ENCODE peak calls at places on chromosomes 4 and X, in four cellular contexts. D, U, P and Y are unnamed samples.
A peak's percentile ranks its signal among the peaks of the same experiment; 100 is the strongest.

GRCh38 chrX:119622356-119623232 is 16.4 kb upstream of the NKRF start:
- DNase-seq in D (no peak), U (peak; percentile 50), P (no peak), Y (no peak)

GRCh38 chrX:123822965-123823364 is 36.9 kb upstream of the XIAP start:
- DNase-seq in D (no peak), P (no peak), U (no peak), Y (no peak)

GRCh38 chr4:119478446-119479179 is 150.0 kb downstream of the PDE5A start:
- DNase-seq in D (no peak), P (no peak), U (no peak), Y (no peak)

GRCh38 chr4:183995489-183996049 is 90.5 kb downstream of the STOX2 start:
- DNase-seq in D (no peak), P (no peak), U (no peak), Y (no peak)

GRCh38 chr4:184433258-184433892 is 41.0 kb downstream of the IRF2 start:
- DNase-seq in P (no peak), D (no peak), U (no peak), Y (no peak)

GRCh38 chrX:48697182-48697727 is 721 bp downstream of the SUV39H1 start:
- DNase-seq in P (no peak), D (no peak), U (no peak), Y (no peak)

GRCh38 chr4:14646831-14647230 is 355.4 kb upstream of the CPEB2 start:
- DNase-seq in D (no peak), P (no peak), U (no peak), Y (no peak)

GRCh38 chr4:151950993-151951726 is 190.4 kb upstream of the GATB start:
- DNase-seq in P (no peak), D (no peak), U (no peak), Y (no peak)

GRCh38 chr4:108540536-108540935 is 79.8 kb upstream of the RPL34 start:
- DNase-seq in P (no peak), U (no peak), D (no peak), Y (no peak)

GRCh38 chr4:186499467-186499866 is 55.9 kb downstream of the MTNR1A start:
- DNase-seq in U (no peak), D (no peak), P (no peak), Y (no peak)

GRCh38 chr4:182776376-182777058 is 140.7 kb downstream of the DCTD start:
- DNase-seq in P (no peak), D (no peak), U (no peak), Y (no peak)

GRCh38 chrX:35276115-35276514 is 333.5 kb downstream of the FAM47B start:
- DNase-seq in D (no peak), P (no peak), U (no peak), Y (no peak)

GRCh38 chrX:12999422-12999821 is 24.5 kb downstream of the TMSB4X start:
- DNase-seq in D (no peak), P (no peak), U (no peak), Y (no peak)

GRCh38 chrX:68599256-68600152 is 48.0 kb upstream of the STARD8 start:
- DNase-seq in D (peak; percentile 4), U (no peak), P (no peak), Y (peak; percentile 9)

GRCh38 chr4:69546121-69546520 is 50.4 kb upstream of the UGT2B4 start:
- DNase-seq in D (no peak), P (no peak), U (no peak), Y (no peak)
- TF ChIP-seq POLR2A in D (no peak), P (no peak), U (no peak), Y (no peak)

DNA sequence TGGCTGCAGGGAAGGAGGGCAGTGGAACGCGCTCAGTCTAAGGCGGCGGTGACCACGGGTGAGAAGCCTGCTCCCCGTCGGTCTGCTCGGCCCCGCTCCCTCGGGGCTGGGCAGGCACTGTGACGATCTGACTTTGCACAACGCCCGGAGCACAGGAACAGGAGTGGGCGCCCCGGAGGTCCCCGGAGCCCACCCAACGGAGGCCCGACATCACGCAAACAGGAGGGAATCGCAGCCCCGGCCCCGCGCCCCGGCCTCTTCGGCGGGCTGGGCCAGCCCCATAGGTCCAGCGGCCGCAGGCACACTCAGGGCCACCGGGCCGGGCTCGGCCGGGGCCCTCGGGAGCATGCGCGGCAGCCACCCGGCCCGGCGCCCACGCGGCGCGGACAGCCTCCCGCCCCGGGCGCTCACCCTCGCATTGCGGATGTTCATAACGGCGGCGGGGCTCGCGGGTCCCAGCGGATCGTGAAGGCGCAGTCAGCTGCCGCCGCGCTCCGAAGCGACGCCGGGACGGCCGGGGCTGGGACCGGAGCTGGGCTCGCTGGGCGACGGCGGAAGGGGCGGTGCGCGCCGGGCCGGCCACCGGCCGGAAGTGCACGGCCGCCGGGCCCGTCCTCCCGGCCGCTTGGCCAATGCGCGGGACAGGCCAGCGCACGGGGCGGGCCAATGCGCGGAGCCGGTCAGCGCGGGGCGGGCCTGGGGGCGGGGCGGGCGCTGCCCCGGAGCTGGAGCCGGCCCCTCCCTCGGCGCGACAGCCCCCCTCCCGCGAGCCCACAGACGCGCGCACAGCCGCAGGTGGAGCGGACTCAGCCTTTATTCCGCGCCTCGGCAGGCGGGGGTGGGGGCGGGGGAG is at the start of gene NAA10:
- DNase-seq in U (peak; percentile 80), P (peak; percentile 72), D (peak; percentile 97), Y (peak; percentile 86)
- TF ChIP-seq POLR2A in U (no peak), P (no peak), D (peak; percentile 55), Y (peak; percentile 56)

GRCh38 chr4:124433500-124433899 is 279.0 kb downstream of the ANKRD50 start:
- DNase-seq in U (no peak), D (no peak), P (no peak), Y (no peak)

GRCh38 chr4:124432500-124432899 is 280.0 kb downstream of the ANKRD50 start:
- DNase-seq in P (no peak), U (no peak), D (no peak), Y (no peak)

GRCh38 chr4:124431663-124432192 is 280.8 kb downstream of the ANKRD50 start:
- DNase-seq in D (no peak), P (no peak), U (no peak), Y (no peak)

GRCh38 chr4:124435276-124435675 is 277.3 kb downstream of the ANKRD50 start:
- DNase-seq in D (no peak), U (no peak), P (no peak), Y (no peak)

DNA sequence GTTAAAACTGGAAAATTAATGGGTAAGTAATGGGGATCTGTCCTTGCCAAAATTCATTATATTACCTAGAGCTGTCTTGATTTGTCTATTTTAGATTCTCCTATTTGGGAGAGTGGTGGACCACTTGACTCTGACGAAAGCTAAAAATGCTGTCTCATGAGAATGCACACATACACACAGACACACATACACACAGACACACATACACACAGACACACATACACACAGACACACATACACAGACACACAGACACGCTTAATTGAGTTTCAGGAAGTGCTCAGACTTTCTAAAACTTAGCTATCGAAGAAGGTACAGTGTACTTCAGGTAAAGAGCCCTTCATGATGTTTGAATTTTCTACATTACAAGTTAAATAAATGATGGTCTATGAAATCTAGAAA is 279.5 kb downstream of the ANKRD50 start:
- DNase-seq in U (no peak), P (no peak), D (no peak), Y (no peak)
- TF ChIP-seq POLR2A in U (no peak), P (no peak), D (no peak), Y (no peak)

DNA sequence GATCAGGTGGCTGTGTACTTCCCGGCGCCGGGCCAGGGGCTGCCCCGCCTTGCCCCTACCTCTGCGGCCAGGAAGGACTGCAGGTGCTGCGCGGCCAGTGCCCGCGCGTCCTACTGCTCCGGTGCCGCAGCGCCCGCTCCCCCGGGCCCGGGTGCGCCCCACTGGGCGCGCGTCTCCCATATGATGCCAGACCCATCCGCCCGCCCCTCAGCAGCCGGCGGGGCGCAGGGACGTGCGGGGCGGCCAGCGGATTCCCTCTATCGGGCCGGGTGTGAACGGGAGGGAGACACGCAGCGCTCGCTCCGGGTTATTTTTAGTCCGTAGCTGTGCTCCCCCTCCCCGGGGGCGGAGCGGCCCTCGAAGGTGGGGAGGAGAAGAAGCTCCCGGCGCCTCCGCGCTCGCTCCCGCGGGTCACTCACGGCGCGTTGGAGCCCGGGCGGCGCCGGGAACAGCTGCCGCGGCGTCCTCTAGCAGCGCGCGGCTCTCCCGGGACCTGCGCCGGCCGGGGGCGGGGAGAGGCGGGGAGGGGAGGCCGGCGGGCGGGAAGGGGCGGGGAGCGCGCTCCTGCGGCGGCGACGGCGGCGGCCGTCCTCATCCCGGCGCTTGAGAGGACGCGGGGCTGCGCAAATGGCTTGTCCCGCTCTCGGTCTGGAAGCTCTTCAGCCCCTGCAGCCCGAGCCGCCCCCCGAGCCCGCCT is 103.6 kb downstream of the UCHL1 start:
- DNase-seq in P (peak; percentile 58), D (no peak), U (peak; percentile 76), Y (no peak)
- TF ChIP-seq POLR2A in P (no peak), D (no peak), U (no peak), Y (no peak)

DNA sequence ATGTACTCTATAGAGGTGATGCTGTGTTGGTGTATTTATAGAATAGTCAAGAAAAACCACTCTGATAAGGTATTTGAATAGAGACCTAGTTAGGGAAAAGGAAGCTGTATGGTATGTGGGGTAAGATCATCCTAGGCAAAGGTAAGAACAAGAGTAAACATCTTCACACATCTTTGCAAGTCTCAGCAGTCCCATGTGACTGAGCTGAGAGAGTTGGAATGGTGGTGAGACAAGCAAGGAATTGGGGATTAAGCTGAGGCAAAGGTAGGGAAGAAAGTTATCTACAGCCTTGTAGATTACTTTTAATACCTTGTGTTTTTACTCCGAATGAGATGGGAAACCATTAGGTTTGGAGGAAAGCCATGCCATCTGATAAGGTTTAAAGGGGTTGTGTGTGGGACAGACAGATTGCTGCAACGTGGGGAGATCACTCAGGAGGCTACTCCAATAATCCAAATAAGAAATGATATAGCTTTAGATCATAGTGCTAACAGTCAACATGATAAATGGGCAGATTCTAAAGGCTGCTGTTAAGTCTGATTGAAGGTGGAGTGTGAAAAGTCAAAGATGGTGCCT is 31.7 kb upstream of the MANBA start:
- DNase-seq in D (no peak), P (no peak), U (no peak), Y (no peak)
- TF ChIP-seq POLR2A in D (peak; percentile 64), P (no peak), U (no peak), Y (no peak)